ENCODE peak calls at places on chromosomes 13 and 19, in six cellular contexts. F is Peyer's patch; Y is astrocyte of the spinal cord; P is IMR-90; A is cardiac muscle cell; X is CD8-positive, alpha-beta T cell. L is an unnamed sample.

GRCh38 chr13:33351324-33351723 is 65.8 kb upstream of the STARD13 start:
- DNase-seq in F (no peak), Y (peak), P (peak), X (no peak), A (peak), L (no peak)

GRCh38 chr19:17337675-17338439 is 504 bp downstream of the GTPBP3 start:
- DNase-seq in F (no peak), Y (no peak), A (no peak), X (no peak), P (no peak), L (peak)

GRCh38 chr19:56076413-56076998 is 44.6 kb downstream of the ZNF787 start:
- DNase-seq in F (peak), X (peak), A (peak), P (peak), Y (peak), L (peak)

GRCh38 chr19:37966211-37967072 is 59.4 kb downstream of the SIPA1L3 start:
- DNase-seq in Y (peak), X (no peak), A (no peak), P (peak), F (no peak), L (no peak)

GRCh38 chr19:42443944-42444398 is 1.2 kb upstream of the CXCL17 start:
- DNase-seq in F (no peak), Y (no peak), P (no peak), X (no peak), A (no peak), L (no peak)

GRCh38 chr13:51895906-51896888 is 34.4 kb downstream of the CCDC70 start:
- DNase-seq in Y (peak), F (no peak), X (peak), A (peak), P (peak), L (peak)

GRCh38 chr13:113110048-113110851 is 4.7 kb downstream of the F7 start:
- DNase-seq in Y (no peak), X (peak), F (no peak), A (peak), P (no peak), L (peak)

GRCh38 chr13:45055198-45055901 is 65.0 kb upstream of the GTF2F2 start:
- DNase-seq in F (no peak), P (peak), Y (peak), X (no peak), A (peak), L (no peak)

GRCh38 chr13:67148219-67148583 is 81.9 kb downstream of the PCDH9 start:
- DNase-seq in F (no peak), X (no peak), Y (peak), A (peak), P (peak), L (no peak)

GRCh38 chr19:38452430-38453366 is 19.2 kb downstream of the RYR1 start:
- DNase-seq in Y (no peak), F (no peak), P (no peak), X (no peak), A (no peak), L (peak)

GRCh38 chr19:41753159-41753558 is 2.2 kb upstream of the CEACAM6 start:
- DNase-seq in Y (no peak), F (peak), A (peak), P (no peak), X (peak), L (peak)

GRCh38 chr19:50415661-50416033 is 3.1 kb upstream of the SPIB start:
- DNase-seq in X (no peak), P (no peak), F (peak), Y (no peak), A (no peak), L (no peak)

GRCh38 chr19:31338069-31338767 is 11.0 kb downstream of the TSHZ3 start:
- DNase-seq in F (no peak), X (no peak), P (peak), Y (peak), A (peak), L (peak)
- TF ChIP-seq CTCF in F (peak), X (peak), P (peak), Y (peak), A (peak), L (peak)

GRCh38 chr13:100722517-100722916 is 47.9 kb upstream of the TMTC4 start:
- DNase-seq in F (no peak), Y (no peak), P (no peak), X (no peak), A (no peak), L (no peak)
- TF ChIP-seq CTCF in F (no peak), Y (no peak), P (no peak), X (no peak), A (no peak), L (no peak)

GRCh38 chr13:47126432-47126831 is 229.6 kb upstream of the HTR2A start:
- DNase-seq in A (peak), X (no peak), F (no peak), P (no peak), Y (no peak), L (no peak)
- TF ChIP-seq CTCF in A (peak), X (no peak), F (no peak), P (peak), Y (peak), L (no peak)

DNA sequence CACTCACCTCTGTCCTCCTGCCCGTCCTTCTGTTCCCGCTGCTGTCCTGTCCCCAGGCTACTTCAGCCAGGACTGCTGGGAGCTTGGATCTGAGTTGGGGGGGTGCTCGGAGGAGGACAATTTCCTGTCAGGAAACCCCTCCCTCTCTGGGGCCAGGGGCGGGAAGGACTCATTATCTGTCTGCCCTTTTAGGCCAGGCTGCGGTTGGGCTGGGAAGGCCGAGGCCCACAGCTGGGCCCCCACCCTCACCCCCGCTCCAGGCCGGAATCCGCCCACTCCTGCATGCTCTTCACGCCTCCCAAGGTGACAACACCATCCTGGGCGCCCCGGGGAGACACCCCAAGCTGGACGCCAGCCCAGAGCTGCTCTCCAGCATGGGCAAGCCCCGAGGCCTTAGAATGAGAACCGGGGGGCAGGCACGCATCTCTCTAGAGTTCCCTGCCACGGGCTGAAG is at the start of gene EXOC3L2:
- DNase-seq in P (no peak), A (peak), X (no peak), F (no peak), Y (no peak), L (no peak)
- TF ChIP-seq CTCF in P (no peak), A (no peak), X (no peak), F (no peak), Y (no peak), L (no peak)

GRCh38 chr19:12546068-12546467 is 5.2 kb downstream of the ZNF564 start:
- DNase-seq in A (no peak), F (no peak), X (no peak), Y (no peak), P (no peak), L (no peak)

GRCh38 chr19:12543855-12544254 is 7.4 kb downstream of the ZNF564 start:
- DNase-seq in F (no peak), X (no peak), Y (no peak), A (peak), P (no peak), L (no peak)

GRCh38 chr19:12546903-12547302 is 4.4 kb downstream of the ZNF564 start:
- DNase-seq in P (no peak), A (no peak), Y (no peak), X (no peak), F (no peak), L (no peak)

GRCh38 chr19:12544401-12544876 is 6.8 kb downstream of the ZNF564 start:
- DNase-seq in Y (peak), P (peak), A (peak), F (no peak), X (no peak), L (no peak)

GRCh38 chr19:12545267-12545666 is 6.0 kb downstream of the ZNF564 start:
- DNase-seq in X (no peak), Y (no peak), A (no peak), F (no peak), P (no peak), L (no peak)
- TF ChIP-seq CTCF in X (no peak), Y (no peak), A (no peak), F (no peak), P (no peak), L (no peak)

DNA sequence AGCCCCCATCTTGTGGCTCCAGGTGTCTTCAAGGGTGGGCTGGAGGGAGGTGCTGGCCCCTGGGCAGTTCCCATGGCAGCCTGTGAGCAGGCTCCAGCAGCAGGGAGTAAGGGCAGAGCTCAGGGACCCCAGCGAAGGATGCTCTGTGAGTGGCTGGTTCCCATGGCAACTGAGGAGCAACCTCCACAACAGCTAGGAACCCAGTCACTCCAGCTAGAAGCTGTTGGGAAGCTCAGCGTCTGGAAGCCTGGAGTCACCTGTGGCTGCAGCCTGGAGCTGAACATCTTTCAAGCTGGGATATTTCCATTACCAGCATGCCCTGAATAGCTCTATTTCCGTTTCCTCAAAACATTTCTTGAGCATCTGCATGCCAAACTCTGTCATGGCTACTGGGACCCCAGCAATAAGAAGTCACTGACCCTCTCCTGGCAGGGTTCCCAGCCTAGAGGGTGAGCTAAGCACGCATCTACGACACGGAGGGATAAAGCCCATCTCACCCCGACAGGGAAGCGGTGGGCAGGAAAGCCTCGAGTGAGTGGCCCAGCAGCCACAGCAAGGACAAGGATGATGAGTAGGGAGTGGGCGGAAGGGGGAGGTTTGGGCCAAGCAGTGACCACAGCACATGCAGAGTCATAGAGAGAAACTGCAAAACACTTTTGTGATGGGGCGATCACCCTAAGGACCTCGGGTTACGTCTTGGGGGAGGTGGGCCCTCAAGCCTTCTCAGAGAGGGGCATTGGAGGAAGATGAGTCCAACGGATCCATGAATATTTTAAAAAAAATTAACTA is 52.6 kb downstream of the ALOX5AP start:
- DNase-seq in P (peak), A (no peak), X (no peak), F (no peak), Y (no peak), L (no peak)
- TF ChIP-seq CTCF in P (no peak), A (no peak), X (no peak), F (no peak), Y (no peak), L (no peak)

L was measured in nephron progenitor cell.